ENCODE peak calls at places on chromosome 22, in six cellular contexts. One of them, this sample, is unnamed. For H3K9me3, the result is how much of the 10 kb centered on the place peaks cover.

GRCh38 chr22:33557836-33558235 is 362.4 kb downstream of the LARGE1 start:
- DNase-seq in GM23248: no peak
- DNase-seq in HCT116: no peak
- DNase-seq in SK-N-SH: no peak
- DNase-seq in neural progenitor cell: no peak
- DNase-seq in MM.1S: no peak
- DNase-seq in this sample: no peak

GRCh38 chr22:30246962-30247376 is 410 bp upstream of the LIF start:
- DNase-seq in GM23248: no peak
- DNase-seq in HCT116: no peak
- DNase-seq in SK-N-SH: peak
- DNase-seq in neural progenitor cell: no peak
- DNase-seq in MM.1S: no peak
- DNase-seq in this sample: no peak

GRCh38 chr22:44639891-44640617 is 62.0 kb upstream of the PRR5 start:
- DNase-seq in HCT116: no peak
- DNase-seq in MM.1S: no peak
- DNase-seq in neural progenitor cell: no peak
- DNase-seq in GM23248: no peak
- DNase-seq in SK-N-SH: no peak
- DNase-seq in this sample: no peak

GRCh38 chr22:44365832-44366231 is 53.1 kb upstream of the SHISAL1 start:
- DNase-seq in GM23248: no peak
- DNase-seq in neural progenitor cell: no peak
- DNase-seq in SK-N-SH: no peak
- DNase-seq in HCT116: no peak
- DNase-seq in MM.1S: no peak
- DNase-seq in this sample: no peak

GRCh38 chr22:27476729-27477128 is 324.8 kb downstream of the MN1 start:
- DNase-seq in neural progenitor cell: no peak
- DNase-seq in SK-N-SH: no peak
- DNase-seq in HCT116: peak
- DNase-seq in GM23248: peak
- DNase-seq in MM.1S: no peak
- DNase-seq in this sample: peak

GRCh38 chr22:30225220-30225922 is 21.2 kb downstream of the LIF start:
- DNase-seq in MM.1S: no peak
- DNase-seq in GM23248: no peak
- DNase-seq in SK-N-SH: no peak
- DNase-seq in neural progenitor cell: no peak
- DNase-seq in HCT116: no peak
- DNase-seq in this sample: peak

GRCh38 chr22:45997077-45997774 is 20.3 kb upstream of the WNT7B start:
- DNase-seq in neural progenitor cell: peak
- DNase-seq in MM.1S: peak
- DNase-seq in SK-N-SH: no peak
- DNase-seq in HCT116: no peak
- DNase-seq in GM23248: peak
- DNase-seq in this sample: peak

GRCh38 chr22:23217171-23218052 is 37.1 kb downstream of the BCR start:
- DNase-seq in GM23248: no peak
- DNase-seq in MM.1S: no peak
- DNase-seq in HCT116: no peak
- DNase-seq in SK-N-SH: no peak
- DNase-seq in neural progenitor cell: no peak
- DNase-seq in this sample: no peak

GRCh38 chr22:27792452-27793165 is 8.9 kb downstream of the MN1 start:
- DNase-seq in GM23248: no peak
- DNase-seq in MM.1S: no peak
- DNase-seq in SK-N-SH: no peak
- DNase-seq in neural progenitor cell: no peak
- DNase-seq in HCT116: no peak
- DNase-seq in this sample: no peak

GRCh38 chr22:22928666-22929380 is 41.2 kb downstream of the IGLL5 start:
- DNase-seq in neural progenitor cell: no peak
- DNase-seq in SK-N-SH: no peak
- DNase-seq in HCT116: no peak
- DNase-seq in GM23248: peak
- DNase-seq in MM.1S: peak
- DNase-seq in this sample: peak

GRCh38 chr22:27776410-27776958 is 25.1 kb downstream of the MN1 start:
- DNase-seq in neural progenitor cell: peak
- DNase-seq in GM23248: peak
- DNase-seq in HCT116: no peak
- DNase-seq in SK-N-SH: peak
- DNase-seq in MM.1S: no peak
- DNase-seq in this sample: no peak

GRCh38 chr22:50729391-50730012 is 8.5 kb upstream of the ACR start:
- DNase-seq in GM23248: no peak
- DNase-seq in HCT116: no peak
- DNase-seq in neural progenitor cell: no peak
- DNase-seq in SK-N-SH: no peak
- DNase-seq in MM.1S: peak
- DNase-seq in this sample: no peak

GRCh38 chr22:33296941-33297340 is 238.8 kb upstream of the SYN3 start:
- DNase-seq in neural progenitor cell: no peak
- DNase-seq in GM23248: no peak
- DNase-seq in HCT116: no peak
- DNase-seq in SK-N-SH: no peak
- DNase-seq in MM.1S: no peak
- DNase-seq in this sample: no peak

GRCh38 chr22:23183107-23183698 is 2.9 kb downstream of the BCR start:
- DNase-seq in GM23248: peak
- DNase-seq in neural progenitor cell: peak
- DNase-seq in HCT116: no peak
- DNase-seq in MM.1S: peak
- DNase-seq in SK-N-SH: peak
- DNase-seq in this sample: peak

GRCh38 chr22:45930324-45930723 is 46.6 kb downstream of the WNT7B start:
- DNase-seq in GM23248: no peak
- DNase-seq in HCT116: no peak
- DNase-seq in SK-N-SH: no peak
- DNase-seq in MM.1S: no peak
- DNase-seq in neural progenitor cell: no peak
- DNase-seq in this sample: no peak

GRCh38 chr22:37026325-37026724 is 6.8 kb downstream of the MPST start:
- DNase-seq in HCT116: no peak
- DNase-seq in neural progenitor cell: no peak
- DNase-seq in MM.1S: no peak
- DNase-seq in SK-N-SH: no peak
- DNase-seq in GM23248: no peak
- DNase-seq in this sample: no peak

GRCh38 chr22:37023743-37024338 is 4.3 kb downstream of the MPST start:
- DNase-seq in neural progenitor cell: no peak
- DNase-seq in HCT116: no peak
- DNase-seq in MM.1S: no peak
- DNase-seq in GM23248: no peak
- DNase-seq in SK-N-SH: no peak
- DNase-seq in this sample: no peak

GRCh38 chr22:37027556-37027955 is 8.0 kb downstream of the MPST start:
- DNase-seq in HCT116: no peak
- DNase-seq in neural progenitor cell: no peak
- DNase-seq in SK-N-SH: no peak
- DNase-seq in MM.1S: no peak
- DNase-seq in GM23248: no peak
- DNase-seq in this sample: no peak

GRCh38 chr22:37024339-37025157 is 5.0 kb downstream of the MPST start:
- DNase-seq in HCT116: no peak
- DNase-seq in SK-N-SH: no peak
- DNase-seq in MM.1S: no peak
- DNase-seq in GM23248: no peak
- DNase-seq in neural progenitor cell: no peak
- DNase-seq in this sample: no peak

GRCh38 chr22:37025500-37026070 is 6.0 kb downstream of the MPST start:
- DNase-seq in MM.1S: no peak
- DNase-seq in neural progenitor cell: no peak
- DNase-seq in GM23248: no peak
- DNase-seq in SK-N-SH: no peak
- DNase-seq in HCT116: no peak
- DNase-seq in this sample: no peak
- TF ChIP-seq EZH2phosphoT487 in MM.1S: no peak
- TF ChIP-seq EZH2phosphoT487 in neural progenitor cell: no peak
- TF ChIP-seq EZH2phosphoT487 in GM23248: no peak
- TF ChIP-seq EZH2phosphoT487 in SK-N-SH: no peak
- TF ChIP-seq EZH2phosphoT487 in HCT116: no peak
- TF ChIP-seq EZH2phosphoT487 in this sample: no peak

DNA sequence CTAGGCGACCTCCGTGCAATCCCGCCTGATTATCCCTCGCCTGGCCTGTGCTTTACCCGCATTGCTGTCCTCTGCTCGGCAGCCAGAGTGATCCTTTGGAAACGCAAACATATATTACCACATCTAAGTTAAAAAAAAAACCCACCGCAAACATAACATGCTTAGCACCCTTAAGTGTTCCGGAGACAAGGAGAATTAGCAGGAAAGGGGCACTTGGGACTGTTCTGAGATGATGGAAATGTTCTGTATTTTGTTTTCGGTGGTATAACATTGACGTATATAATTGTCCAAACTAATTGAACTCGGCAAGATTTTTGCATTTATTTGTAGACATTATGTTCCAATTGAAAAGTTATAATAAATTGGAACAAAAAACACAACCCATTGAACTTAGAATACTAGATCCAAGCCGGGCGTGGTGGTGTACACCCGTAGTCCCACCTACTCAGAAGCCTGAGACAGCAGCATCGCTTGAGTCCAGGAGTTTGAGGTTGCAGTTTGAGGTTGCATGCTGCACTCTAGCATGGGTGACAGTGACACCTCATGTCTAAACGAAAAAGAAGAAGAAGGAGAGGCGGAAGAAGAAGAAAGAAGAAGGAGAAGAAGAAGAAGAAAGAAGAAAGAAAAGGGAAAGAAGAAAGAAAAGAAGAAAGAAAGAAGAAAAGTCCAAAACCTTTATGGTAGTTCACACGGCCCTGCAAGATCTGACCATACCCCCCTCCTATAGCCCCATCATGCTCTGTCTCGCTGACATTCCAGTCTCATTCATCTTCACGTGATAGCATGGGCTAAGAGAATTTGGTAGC is 604 bp upstream of the POLR3H start:
- DNase-seq in HCT116: no peak
- DNase-seq in SK-N-SH: no peak
- DNase-seq in MM.1S: no peak
- DNase-seq in GM23248: peak
- DNase-seq in neural progenitor cell: peak
- DNase-seq in this sample: no peak
- H3K9ac ChIP-seq in HCT116: peak
- H3K9ac ChIP-seq in SK-N-SH: peak
- H3K9ac ChIP-seq in MM.1S: peak
- H3K9ac ChIP-seq in GM23248: peak
- H3K9ac ChIP-seq in neural progenitor cell: no peak
- H3K9ac ChIP-seq in this sample: peak

GRCh38 chr22:48555606-48556005 is 1272.1 kb downstream of the BRD1 start:
- DNase-seq in HCT116: no peak
- DNase-seq in MM.1S: no peak
- DNase-seq in SK-N-SH: no peak
- DNase-seq in GM23248: no peak
- DNase-seq in neural progenitor cell: no peak
- DNase-seq in this sample: no peak
- H3K9me3 ChIP-seq in HCT116: under half
- H3K9me3 ChIP-seq in MM.1S: under half
- H3K9me3 ChIP-seq in SK-N-SH: under half
- H3K9me3 ChIP-seq in GM23248: under half
- H3K9me3 ChIP-seq in neural progenitor cell: under half
- H3K9me3 ChIP-seq in this sample: under half

DNA sequence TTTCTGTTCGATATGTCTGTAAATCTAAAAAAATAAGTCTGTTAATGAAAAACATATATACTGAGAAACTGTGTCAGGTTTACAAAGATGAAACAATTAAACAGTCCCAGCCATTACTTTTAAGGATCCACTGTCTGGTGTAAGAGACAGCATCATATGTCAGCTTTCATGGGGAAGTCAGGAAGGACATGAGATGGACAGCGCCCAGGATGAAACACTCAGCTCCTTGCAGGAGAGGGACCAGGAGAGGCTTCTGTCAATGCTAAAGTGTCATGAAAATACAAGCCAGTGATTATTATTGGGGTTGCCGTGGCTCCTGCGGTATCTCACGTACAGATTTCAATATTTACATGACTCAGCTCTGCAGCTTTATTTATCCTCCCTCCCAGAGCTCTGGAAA is 1524.6 kb downstream of the TBC1D22A start:
- DNase-seq in neural progenitor cell: no peak
- DNase-seq in MM.1S: no peak
- DNase-seq in GM23248: no peak
- DNase-seq in HCT116: no peak
- DNase-seq in SK-N-SH: no peak
- DNase-seq in this sample: no peak
- TF ChIP-seq EZH2phosphoT487 in neural progenitor cell: no peak
- TF ChIP-seq EZH2phosphoT487 in MM.1S: no peak
- TF ChIP-seq EZH2phosphoT487 in GM23248: no peak
- TF ChIP-seq EZH2phosphoT487 in HCT116: no peak
- TF ChIP-seq EZH2phosphoT487 in SK-N-SH: no peak
- TF ChIP-seq EZH2phosphoT487 in this sample: no peak

GRCh38 chr22:39592104-39593060 is 21.8 kb downstream of the CACNA1I start:
- DNase-seq in HCT116: peak
- DNase-seq in SK-N-SH: peak
- DNase-seq in MM.1S: no peak
- DNase-seq in GM23248: peak
- DNase-seq in neural progenitor cell: peak
- DNase-seq in this sample: peak
- H3K9ac ChIP-seq in HCT116: peak
- H3K9ac ChIP-seq in SK-N-SH: no peak
- H3K9ac ChIP-seq in MM.1S: no peak
- H3K9ac ChIP-seq in GM23248: no peak
- H3K9ac ChIP-seq in neural progenitor cell: no peak
- H3K9ac ChIP-seq in this sample: no peak

GRCh38 chr22:47406896-47407295 is 644.4 kb downstream of the TBC1D22A start:
- DNase-seq in GM23248: no peak
- DNase-seq in neural progenitor cell: no peak
- DNase-seq in HCT116: no peak
- DNase-seq in SK-N-SH: no peak
- DNase-seq in MM.1S: no peak
- DNase-seq in this sample: no peak

GRCh38 chr22:47409501-47410275 is 647.2 kb downstream of the TBC1D22A start:
- DNase-seq in SK-N-SH: no peak
- DNase-seq in MM.1S: no peak
- DNase-seq in GM23248: no peak
- DNase-seq in neural progenitor cell: no peak
- DNase-seq in HCT116: no peak
- DNase-seq in this sample: no peak

GRCh38 chr22:47406180-47406723 is 643.8 kb downstream of the TBC1D22A start:
- DNase-seq in HCT116: no peak
- DNase-seq in GM23248: no peak
- DNase-seq in neural progenitor cell: no peak
- DNase-seq in SK-N-SH: no peak
- DNase-seq in MM.1S: no peak
- DNase-seq in this sample: no peak

GRCh38 chr22:47408409-47408808 is 646.0 kb downstream of the TBC1D22A start:
- DNase-seq in GM23248: no peak
- DNase-seq in SK-N-SH: no peak
- DNase-seq in HCT116: no peak
- DNase-seq in MM.1S: no peak
- DNase-seq in neural progenitor cell: no peak
- DNase-seq in this sample: no peak

GRCh38 chr22:47407626-47408025 is 645.2 kb downstream of the TBC1D22A start:
- DNase-seq in neural progenitor cell: no peak
- DNase-seq in SK-N-SH: no peak
- DNase-seq in MM.1S: no peak
- DNase-seq in GM23248: no peak
- DNase-seq in HCT116: no peak
- DNase-seq in this sample: no peak
- H3K9me3 ChIP-seq in neural progenitor cell: under half
- H3K9me3 ChIP-seq in SK-N-SH: under half
- H3K9me3 ChIP-seq in MM.1S: under half
- H3K9me3 ChIP-seq in GM23248: under half
- H3K9me3 ChIP-seq in HCT116: under half
- H3K9me3 ChIP-seq in this sample: under half

This sample was measured in PC-3.